ENCODE peak calls at places on chromosomes 16 and 17, in four cellular contexts. One of them, this sample, is unnamed.

GRCh38 chr17:50715471-50715870 is 3.9 kb upstream of the LUC7L3 start:
- DNase-seq in CD8-positive, alpha-beta T cell: no peak
- DNase-seq in skeletal muscle cell: no peak
- DNase-seq in IMR-90: no peak
- DNase-seq in this sample: no peak

GRCh38 chr16:47230296-47230695 is 86.6 kb upstream of the NETO2 start:
- DNase-seq in CD8-positive, alpha-beta T cell: no peak
- DNase-seq in skeletal muscle cell: no peak
- DNase-seq in IMR-90: no peak
- DNase-seq in this sample: no peak

GRCh38 chr17:9676742-9677387 is 31.5 kb downstream of the USP43 start:
- DNase-seq in CD8-positive, alpha-beta T cell: peak
- DNase-seq in skeletal muscle cell: no peak
- DNase-seq in IMR-90: peak
- DNase-seq in this sample: no peak

GRCh38 chr17:76793775-76794174 is 55.9 kb downstream of the MFSD11 start:
- DNase-seq in CD8-positive, alpha-beta T cell: no peak
- DNase-seq in skeletal muscle cell: no peak
- DNase-seq in IMR-90: peak
- DNase-seq in this sample: peak

GRCh38 chr16:4612977-4613635 is 1.6 kb downstream of the UBALD1 start:
- DNase-seq in CD8-positive, alpha-beta T cell: no peak
- DNase-seq in skeletal muscle cell: no peak
- DNase-seq in IMR-90: no peak
- DNase-seq in this sample: no peak

GRCh38 chr16:67941469-67942199 is 2.3 kb downstream of the LCAT start:
- DNase-seq in CD8-positive, alpha-beta T cell: no peak
- DNase-seq in skeletal muscle cell: no peak
- DNase-seq in IMR-90: no peak
- DNase-seq in this sample: no peak

GRCh38 chr17:28540231-28540630 is 12.2 kb downstream of the UNC119 start:
- DNase-seq in CD8-positive, alpha-beta T cell: no peak
- DNase-seq in skeletal muscle cell: no peak
- DNase-seq in IMR-90: no peak
- DNase-seq in this sample: no peak

GRCh38 chr17:63497708-63498483 is 21.0 kb downstream of the ACE start:
- DNase-seq in CD8-positive, alpha-beta T cell: no peak
- DNase-seq in skeletal muscle cell: no peak
- DNase-seq in IMR-90: peak
- DNase-seq in this sample: peak

GRCh38 chr16:20867585-20867984 is 32.6 kb downstream of the DCUN1D3 start:
- DNase-seq in CD8-positive, alpha-beta T cell: no peak
- DNase-seq in skeletal muscle cell: no peak
- DNase-seq in IMR-90: peak
- DNase-seq in this sample: no peak

GRCh38 chr16:49022351-49022963 is 259.2 kb downstream of the CBLN1 start:
- DNase-seq in CD8-positive, alpha-beta T cell: no peak
- DNase-seq in skeletal muscle cell: no peak
- DNase-seq in IMR-90: no peak
- DNase-seq in this sample: no peak

GRCh38 chr16:84785843-84786538 is 33.8 kb upstream of the CRISPLD2 start:
- DNase-seq in CD8-positive, alpha-beta T cell: no peak
- DNase-seq in skeletal muscle cell: no peak
- DNase-seq in IMR-90: peak
- DNase-seq in this sample: peak

GRCh38 chr17:20072692-20072992 is 63.5 kb downstream of the SPECC1 start:
- DNase-seq in CD8-positive, alpha-beta T cell: no peak
- DNase-seq in skeletal muscle cell: no peak
- DNase-seq in IMR-90: no peak
- DNase-seq in this sample: no peak
- H3K4me3 ChIP-seq in CD8-positive, alpha-beta T cell: no peak
- H3K4me3 ChIP-seq in skeletal muscle cell: no peak
- H3K4me3 ChIP-seq in IMR-90: no peak
- H3K4me3 ChIP-seq in this sample: no peak

GRCh38 chr17:40518401-40519088 is 17.1 kb upstream of the TNS4 start:
- DNase-seq in CD8-positive, alpha-beta T cell: no peak
- DNase-seq in skeletal muscle cell: no peak
- DNase-seq in IMR-90: no peak
- DNase-seq in this sample: no peak
- H3K4me3 ChIP-seq in CD8-positive, alpha-beta T cell: no peak
- H3K4me3 ChIP-seq in skeletal muscle cell: no peak
- H3K4me3 ChIP-seq in IMR-90: no peak
- H3K4me3 ChIP-seq in this sample: no peak

GRCh38 chr17:42423766-42424165 is 710 bp upstream of the CAVIN1 start:
- DNase-seq in CD8-positive, alpha-beta T cell: no peak
- DNase-seq in skeletal muscle cell: no peak
- DNase-seq in IMR-90: no peak
- DNase-seq in this sample: no peak
- H3K4me3 ChIP-seq in CD8-positive, alpha-beta T cell: no peak
- H3K4me3 ChIP-seq in skeletal muscle cell: peak
- H3K4me3 ChIP-seq in IMR-90: peak
- H3K4me3 ChIP-seq in this sample: peak

GRCh38 chr17:45149037-45149668 is 878 bp downstream of the HEXIM1 start:
- DNase-seq in CD8-positive, alpha-beta T cell: peak
- DNase-seq in skeletal muscle cell: no peak
- DNase-seq in IMR-90: peak
- DNase-seq in this sample: peak

GRCh38 chr17:45148183-45149036 is at the start of gene HEXIM1:
- DNase-seq in CD8-positive, alpha-beta T cell: peak
- DNase-seq in skeletal muscle cell: peak
- DNase-seq in IMR-90: peak
- DNase-seq in this sample: peak

GRCh38 chr17:45147581-45148182 is 593 bp upstream of the HEXIM1 start:
- DNase-seq in CD8-positive, alpha-beta T cell: peak
- DNase-seq in skeletal muscle cell: peak
- DNase-seq in IMR-90: peak
- DNase-seq in this sample: peak

GRCh38 chr17:45149669-45150603 is 1.7 kb downstream of the HEXIM1 start:
- DNase-seq in CD8-positive, alpha-beta T cell: peak
- DNase-seq in skeletal muscle cell: no peak
- DNase-seq in IMR-90: peak
- DNase-seq in this sample: no peak

GRCh38 chr17:45150911-45151809 is 2.9 kb downstream of the HEXIM1 start:
- DNase-seq in CD8-positive, alpha-beta T cell: no peak
- DNase-seq in skeletal muscle cell: no peak
- DNase-seq in IMR-90: no peak
- DNase-seq in this sample: no peak
- H3K4me3 ChIP-seq in CD8-positive, alpha-beta T cell: no peak
- H3K4me3 ChIP-seq in skeletal muscle cell: peak
- H3K4me3 ChIP-seq in IMR-90: peak
- H3K4me3 ChIP-seq in this sample: peak

DNA sequence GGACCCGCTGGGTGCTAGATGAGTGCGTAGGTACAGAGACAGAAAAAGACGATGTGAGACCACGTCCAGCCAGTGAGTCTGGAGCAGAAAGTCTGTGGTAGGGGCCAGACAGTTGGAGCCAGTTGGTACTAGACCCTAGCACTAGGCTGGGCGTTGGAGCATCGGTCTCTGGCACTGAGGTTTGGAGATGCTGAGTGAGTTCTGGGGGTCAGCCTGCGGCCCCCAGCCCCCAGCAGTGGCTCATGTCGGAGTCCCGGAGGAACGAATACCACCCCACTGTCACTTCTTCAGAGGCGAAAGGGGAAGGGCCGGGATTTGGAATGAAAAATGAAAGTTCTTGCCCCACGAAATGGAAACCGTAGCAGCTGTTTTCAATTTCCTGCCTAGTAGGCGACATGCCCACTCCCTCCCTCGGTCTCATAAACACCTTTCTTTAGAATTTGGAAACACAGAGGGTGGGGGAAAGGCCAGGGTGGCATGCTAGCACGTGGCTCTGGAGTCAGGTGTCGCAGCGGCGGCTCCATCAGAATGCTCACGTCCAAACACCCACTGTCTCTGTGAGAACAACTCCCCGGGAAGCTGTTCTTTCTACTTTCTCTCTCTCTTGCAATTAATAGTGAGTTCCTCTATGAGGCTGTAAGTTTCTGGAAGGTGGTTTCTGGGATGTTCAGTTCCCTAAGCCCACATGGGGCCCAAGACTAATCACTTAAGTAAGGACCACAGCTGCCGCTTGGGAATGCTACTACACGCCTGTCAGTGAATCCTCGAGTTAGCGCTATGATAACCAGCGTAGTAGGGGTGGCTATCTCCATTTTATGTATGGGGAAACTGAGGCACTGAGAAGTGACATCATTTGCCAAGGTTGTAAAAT is 96.9 kb downstream of the IRF8 start:
- DNase-seq in CD8-positive, alpha-beta T cell: no peak
- DNase-seq in skeletal muscle cell: no peak
- DNase-seq in IMR-90: no peak
- DNase-seq in this sample: peak
- H3K4me3 ChIP-seq in CD8-positive, alpha-beta T cell: no peak
- H3K4me3 ChIP-seq in skeletal muscle cell: no peak
- H3K4me3 ChIP-seq in IMR-90: no peak
- H3K4me3 ChIP-seq in this sample: no peak

GRCh38 chr17:40071720-40072480 is 9.1 kb downstream of the THRA start:
- DNase-seq in CD8-positive, alpha-beta T cell: no peak
- DNase-seq in skeletal muscle cell: no peak
- DNase-seq in IMR-90: no peak
- DNase-seq in this sample: peak
- H3K4me3 ChIP-seq in CD8-positive, alpha-beta T cell: no peak
- H3K4me3 ChIP-seq in skeletal muscle cell: no peak
- H3K4me3 ChIP-seq in IMR-90: no peak
- H3K4me3 ChIP-seq in this sample: no peak

DNA sequence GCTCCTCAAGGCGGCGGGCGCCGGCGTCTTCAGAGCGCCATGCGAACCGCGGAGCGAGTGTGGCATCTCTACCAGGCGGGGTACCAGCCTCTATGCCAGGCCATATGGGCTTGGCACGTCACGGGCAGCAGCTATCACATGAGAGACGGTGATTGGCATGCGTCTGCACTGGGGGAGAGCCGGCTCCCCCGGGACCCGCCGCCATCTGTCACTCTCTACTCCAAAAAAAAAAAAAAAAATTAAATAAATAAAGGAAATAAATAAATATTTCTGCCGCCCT is at the start of gene NEUROD2:
- DNase-seq in CD8-positive, alpha-beta T cell: no peak
- DNase-seq in skeletal muscle cell: no peak
- DNase-seq in IMR-90: no peak
- DNase-seq in this sample: no peak
- H3K4me3 ChIP-seq in CD8-positive, alpha-beta T cell: no peak
- H3K4me3 ChIP-seq in skeletal muscle cell: no peak
- H3K4me3 ChIP-seq in IMR-90: no peak
- H3K4me3 ChIP-seq in this sample: no peak

GRCh38 chr16:3188925-3189825 is 1.2 kb downstream of the OR1F1 start:
- DNase-seq in CD8-positive, alpha-beta T cell: peak
- DNase-seq in skeletal muscle cell: no peak
- DNase-seq in IMR-90: peak
- DNase-seq in this sample: peak

GRCh38 chr16:3188675-3188924 is 596 bp downstream of the OR1F1 start:
- DNase-seq in CD8-positive, alpha-beta T cell: no peak
- DNase-seq in skeletal muscle cell: no peak
- DNase-seq in IMR-90: no peak
- DNase-seq in this sample: no peak

GRCh38 chr16:3187798-3188674 is at the start of gene OR1F1:
- DNase-seq in CD8-positive, alpha-beta T cell: peak
- DNase-seq in skeletal muscle cell: no peak
- DNase-seq in IMR-90: peak
- DNase-seq in this sample: peak

GRCh38 chr16:3190949-3191353 is 2.9 kb downstream of the OR1F1 start:
- DNase-seq in CD8-positive, alpha-beta T cell: no peak
- DNase-seq in skeletal muscle cell: no peak
- DNase-seq in IMR-90: no peak
- DNase-seq in this sample: no peak

GRCh38 chr16:3189869-3190268 is 1.9 kb downstream of the OR1F1 start:
- DNase-seq in CD8-positive, alpha-beta T cell: no peak
- DNase-seq in skeletal muscle cell: no peak
- DNase-seq in IMR-90: no peak
- DNase-seq in this sample: no peak
- H3K4me3 ChIP-seq in CD8-positive, alpha-beta T cell: no peak
- H3K4me3 ChIP-seq in skeletal muscle cell: peak
- H3K4me3 ChIP-seq in IMR-90: peak
- H3K4me3 ChIP-seq in this sample: peak

GRCh38 chr17:61578645-61579044 is 12.4 kb downstream of the NACA2 start:
- DNase-seq in CD8-positive, alpha-beta T cell: no peak
- DNase-seq in skeletal muscle cell: no peak
- DNase-seq in IMR-90: no peak
- DNase-seq in this sample: no peak

GRCh38 chr17:61580502-61580901 is 10.5 kb downstream of the NACA2 start:
- DNase-seq in CD8-positive, alpha-beta T cell: no peak
- DNase-seq in skeletal muscle cell: no peak
- DNase-seq in IMR-90: no peak
- DNase-seq in this sample: no peak

GRCh38 chr17:61579382-61579781 is 11.6 kb downstream of the NACA2 start:
- DNase-seq in CD8-positive, alpha-beta T cell: no peak
- DNase-seq in skeletal muscle cell: no peak
- DNase-seq in IMR-90: no peak
- DNase-seq in this sample: no peak

GRCh38 chr17:61581611-61582349 is 9.2 kb downstream of the NACA2 start:
- DNase-seq in CD8-positive, alpha-beta T cell: no peak
- DNase-seq in skeletal muscle cell: no peak
- DNase-seq in IMR-90: peak
- DNase-seq in this sample: no peak

DNA sequence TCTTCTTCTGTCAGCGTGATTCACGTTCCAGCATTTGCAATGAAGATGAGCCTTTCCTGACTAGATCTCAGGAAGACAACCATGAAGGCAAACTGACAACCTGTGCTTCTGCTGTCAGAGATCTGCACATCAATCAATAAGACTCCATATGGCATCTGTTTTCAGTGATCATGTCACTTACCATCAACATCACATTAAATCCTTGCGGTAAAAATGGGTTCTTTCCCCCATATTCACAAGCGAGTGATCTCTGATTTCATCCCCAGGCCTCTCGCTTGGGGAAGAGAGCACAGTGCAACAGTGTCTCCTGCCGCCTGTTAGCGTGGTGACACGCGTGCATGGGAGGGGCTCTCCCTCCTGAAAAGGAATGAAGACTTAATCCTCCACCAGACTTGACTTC is 11.1 kb downstream of the NACA2 start:
- DNase-seq in CD8-positive, alpha-beta T cell: no peak
- DNase-seq in skeletal muscle cell: no peak
- DNase-seq in IMR-90: peak
- DNase-seq in this sample: peak
- H3K4me3 ChIP-seq in CD8-positive, alpha-beta T cell: no peak
- H3K4me3 ChIP-seq in skeletal muscle cell: no peak
- H3K4me3 ChIP-seq in IMR-90: no peak
- H3K4me3 ChIP-seq in this sample: no peak

GRCh38 chr16:65124596-65124995 is 2.7 kb upstream of the CDH11 start:
- DNase-seq in CD8-positive, alpha-beta T cell: no peak
- DNase-seq in skeletal muscle cell: no peak
- DNase-seq in IMR-90: no peak
- DNase-seq in this sample: no peak
- H3K4me3 ChIP-seq in CD8-positive, alpha-beta T cell: no peak
- H3K4me3 ChIP-seq in skeletal muscle cell: no peak
- H3K4me3 ChIP-seq in IMR-90: no peak
- H3K4me3 ChIP-seq in this sample: peak